ENCODE peak calls at places on chromosomes 11 and 22, in eight cellular contexts. P is tibial artery, G is OCI-LY7, U is endothelial cell of umbilical vein, F is dorsolateral prefrontal cortex, M is fibroblast of lung, R is HFF-Myc, V is PC-9. W is an unnamed sample.

GRCh38 chr22:21990449-21991308 is 8.1 kb upstream of the TOP3B start:
- DNase-seq in R (no peak), U (no peak), V (no peak), F (no peak), P (no peak), M (no peak), G (no peak), W (no peak)

GRCh38 chr11:82756765-82757650 is 23.3 kb upstream of the FAM181B start:
- DNase-seq in G (peak; percentile 3), M (no peak), F (peak; percentile 42), R (no peak), P (no peak), V (no peak), U (no peak), W (no peak)

GRCh38 chr11:42251984-42252383 is 792.5 kb upstream of the LRRC4C start:
- DNase-seq in P (no peak), F (no peak), G (no peak), U (peak; percentile 7), V (no peak), R (no peak), M (no peak), W (no peak)

GRCh38 chr11:120517390-120518315 is 6.1 kb downstream of the GRIK4 start:
- DNase-seq in R (no peak), M (peak; percentile 39), U (peak; percentile 20), V (peak; percentile 9), G (no peak), P (peak; percentile 51), F (peak; percentile 23), W (no peak)

GRCh38 chr11:67996622-67997459 is 7.1 kb downstream of the UNC93B1 start:
- DNase-seq in R (no peak), U (peak; percentile 31), M (peak; percentile 31), F (no peak), G (peak; percentile 89), V (no peak), P (no peak), W (no peak)

GRCh38 chr11:46352063-46352841 is 5.0 kb downstream of the DGKZ start:
- DNase-seq in R (no peak), F (no peak), G (peak; percentile 71), M (no peak), P (no peak), U (peak; percentile 30), V (peak; percentile 44), W (no peak)

GRCh38 chr22:25162561-25162960 is 37.1 kb upstream of the CRYBB3 start:
- DNase-seq in G (no peak), V (no peak), F (no peak), M (no peak), U (no peak), R (no peak), P (no peak), W (no peak)

GRCh38 chr11:27857588-27857987 is 157.3 kb upstream of the BDNF start:
- DNase-seq in F (no peak), M (no peak), V (no peak), G (no peak), U (no peak), R (no peak), P (no peak), W (no peak)

GRCh38 chr11:1229471-1230120 is 6.7 kb downstream of the MUC5B start:
- DNase-seq in P (peak; percentile 60), U (no peak), R (no peak), M (no peak), V (no peak), F (no peak), G (no peak), W (no peak)

GRCh38 chr11:12390687-12391110 is 13.3 kb downstream of the PARVA start:
- DNase-seq in U (no peak), G (no peak), F (no peak), M (peak; percentile 58), P (no peak), V (no peak), R (no peak), W (no peak)

GRCh38 chr11:76131585-76131984 is 74.7 kb downstream of the WNT11 start:
- DNase-seq in G (no peak), P (no peak), U (no peak), V (no peak), R (no peak), M (no peak), F (no peak), W (no peak)

DNA sequence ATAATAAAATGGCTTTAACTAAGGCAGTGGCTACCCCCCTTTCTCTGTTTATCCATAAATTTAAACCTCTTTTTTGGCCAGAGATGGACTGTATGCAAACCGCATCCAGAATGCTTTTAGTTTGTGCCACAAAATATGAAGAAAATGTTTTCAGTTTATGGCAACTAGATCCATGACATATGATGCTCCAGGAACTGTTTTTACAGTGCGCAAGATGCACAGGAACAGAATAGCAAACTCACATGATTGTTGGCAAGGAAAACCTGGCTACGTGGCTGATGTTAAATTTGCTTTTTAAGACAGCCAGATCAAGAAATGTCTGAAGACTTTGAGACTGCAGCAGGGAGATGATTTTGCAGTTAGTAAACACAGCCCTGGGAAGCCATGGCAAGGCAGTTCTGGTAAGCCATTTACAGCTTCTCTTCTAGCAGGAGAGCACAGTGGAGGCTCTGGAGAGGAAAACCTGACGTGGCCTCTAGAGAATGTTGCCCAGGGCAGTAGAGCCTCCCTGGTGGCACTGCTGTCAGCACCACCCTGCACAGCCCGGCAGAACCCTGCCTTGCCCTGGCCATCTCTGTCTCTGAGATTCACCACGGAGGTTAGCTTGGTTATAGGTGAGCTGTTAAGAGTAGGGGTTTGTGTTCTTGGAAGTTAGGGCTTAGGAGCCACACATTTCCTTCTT is 69.8 kb upstream of the TNRC6B start:
- DNase-seq in F (no peak), U (no peak), M (no peak), V (peak; percentile 51), G (peak; percentile 9), R (no peak), P (no peak), W (peak; percentile 36)
- H3K4me3 ChIP-seq in F (no peak overlapping the region), U (no peak overlapping the region), M (peak overlapping the region; percentile 14), V (no peak overlapping the region), G (peak overlapping the region; percentile 36), R (peak overlapping the region; percentile 2), P (peak overlapping the region; percentile 7), W (peak overlapping the region; percentile 22)

GRCh38 chr11:5713695-5714094 is 22.6 kb upstream of the OR56B1 start:
- DNase-seq in M (peak; percentile 56), G (no peak), V (no peak), P (no peak), U (no peak), R (no peak), F (no peak), W (no peak)

DNA sequence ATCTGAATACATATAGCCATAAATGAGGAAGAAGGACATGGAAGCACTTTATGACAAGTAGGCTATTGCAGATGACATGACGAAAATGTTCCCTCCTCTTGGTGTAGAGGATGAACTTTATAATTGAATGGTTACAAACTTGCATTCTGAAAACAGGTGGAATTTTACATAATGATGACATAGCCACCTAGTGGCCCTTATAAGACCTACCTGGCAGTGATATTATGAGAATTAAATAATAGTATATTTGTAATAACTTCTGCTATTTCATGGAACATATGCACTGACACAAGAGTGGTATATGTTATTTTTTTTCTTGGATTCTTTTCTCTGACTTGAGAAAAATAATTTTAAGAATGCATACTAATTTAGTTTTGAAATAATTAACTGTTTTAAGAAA is 22.9 kb downstream of the TRIM22 start:
- DNase-seq in V (no peak), M (no peak), F (no peak), P (no peak), U (peak; percentile 28), R (no peak), G (peak; percentile 62), W (no peak)
- TF ChIP-seq CTCF in V (peak; percentile 68), M (peak; percentile 37), F (no peak), P (peak; percentile 14), U (peak; percentile 23), R (no peak), G (peak; percentile 84), W (peak; percentile 52)

GRCh38 chr11:103903005-103903404 is 133.4 kb upstream of the DDI1 start:
- DNase-seq in G (no peak), F (no peak), M (no peak), P (no peak), R (no peak), V (no peak), U (no peak), W (no peak)
- H3K4me3 ChIP-seq in G (peak overlapping the region; percentile 62), F (no peak overlapping the region), M (no peak overlapping the region), P (no peak overlapping the region), R (no peak overlapping the region), V (no peak overlapping the region), U (no peak overlapping the region), W (no peak overlapping the region)

GRCh38 chr22:27919222-27919942 is at the start of gene PITPNB:
- DNase-seq in M (peak; percentile 96), G (peak; percentile 99), U (peak; percentile 99), F (peak; percentile 94), R (peak; percentile 92), P (peak; percentile 99), V (peak; percentile 94), W (peak; percentile 52)

GRCh38 chr22:27918351-27919221 is 470 bp downstream of the PITPNB start:
- DNase-seq in U (peak; percentile 63), V (peak; percentile 47), G (peak; percentile 52), M (peak; percentile 61), R (no peak), F (peak; percentile 44), P (peak; percentile 77), W (no peak)

GRCh38 chr22:27925331-27925730 is 6.3 kb upstream of the PITPNB start:
- DNase-seq in G (no peak), M (no peak), F (no peak), U (no peak), R (no peak), P (no peak), V (no peak), W (no peak)

GRCh38 chr22:27919943-27920755 is 1.1 kb upstream of the PITPNB start:
- DNase-seq in F (no peak), V (peak; percentile 15), M (peak; percentile 68), U (peak; percentile 78), R (peak; percentile 74), P (peak; percentile 74), G (no peak), W (no peak)
- TF ChIP-seq CTCF in F (peak; percentile 10), V (no peak), M (no peak), U (no peak), R (no peak), P (no peak), G (no peak), W (peak; percentile 16)

DNA sequence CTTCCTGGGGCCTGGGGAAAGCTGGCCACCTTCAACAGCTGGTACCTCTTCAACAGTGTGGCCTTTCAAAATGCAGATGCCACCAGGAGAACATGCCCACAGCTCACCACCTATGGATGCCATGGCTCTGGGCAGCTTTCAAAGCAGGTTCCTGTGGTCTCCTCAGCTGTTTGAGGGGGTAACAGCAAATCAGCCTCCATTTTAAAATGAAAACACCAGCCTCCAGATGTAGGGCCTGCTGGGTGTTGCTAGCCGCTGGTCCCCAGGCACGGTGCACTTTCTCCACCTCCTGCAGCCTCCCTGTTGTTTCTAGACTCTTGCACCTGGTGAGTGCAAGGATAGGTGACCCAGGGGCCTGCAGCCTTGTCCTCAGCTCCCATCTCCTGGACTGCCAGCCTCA is 10.0 kb downstream of the CDPF1 start:
- DNase-seq in U (no peak), V (no peak), R (no peak), P (peak; percentile 32), G (peak; percentile 24), F (no peak), M (no peak), W (no peak)
- H3K4me3 ChIP-seq in U (no peak overlapping the region), V (no peak overlapping the region), R (no peak overlapping the region), P (no peak overlapping the region), G (peak overlapping the region; percentile 17), F (no peak overlapping the region), M (no peak overlapping the region), W (no peak overlapping the region)

W was measured in epithelial cell of proximal tubule.